ENCODE peak calls at places on chromosomes 13 and 19, in four cellular contexts. One of them, this sample, is unnamed.

GRCh38 chr13:28049880-28050871 is 50.2 kb downstream of the FLT3 start:
- DNase-seq in CD4-positive, CD25-positive, alpha-beta regulatory T cell: no peak
- DNase-seq in IMR-90: no peak
- DNase-seq in suprapubic skin: no peak
- DNase-seq in this sample: no peak

GRCh38 chr19:40425450-40426287 is at the start of gene SERTAD1:
- DNase-seq in CD4-positive, CD25-positive, alpha-beta regulatory T cell: peak
- DNase-seq in IMR-90: peak
- DNase-seq in suprapubic skin: peak
- DNase-seq in this sample: peak

GRCh38 chr13:79735228-79735627 is 254.3 kb downstream of the NDFIP2 start:
- DNase-seq in CD4-positive, CD25-positive, alpha-beta regulatory T cell: no peak
- DNase-seq in IMR-90: peak
- DNase-seq in suprapubic skin: no peak
- DNase-seq in this sample: no peak

GRCh38 chr19:53927745-53928144 is 18.7 kb downstream of the CACNG7 start:
- DNase-seq in CD4-positive, CD25-positive, alpha-beta regulatory T cell: peak
- DNase-seq in IMR-90: peak
- DNase-seq in suprapubic skin: no peak
- DNase-seq in this sample: peak

GRCh38 chr19:13315495-13315894 is 165.3 kb downstream of the IER2 start:
- DNase-seq in CD4-positive, CD25-positive, alpha-beta regulatory T cell: no peak
- DNase-seq in IMR-90: no peak
- DNase-seq in suprapubic skin: no peak
- DNase-seq in this sample: no peak

GRCh38 chr19:48806818-48807589 is 3.8 kb downstream of the BCAT2 start:
- DNase-seq in CD4-positive, CD25-positive, alpha-beta regulatory T cell: peak
- DNase-seq in IMR-90: peak
- DNase-seq in suprapubic skin: no peak
- DNase-seq in this sample: no peak

GRCh38 chr13:112453207-112453829 is 77.2 kb downstream of the SPACA7 start:
- DNase-seq in CD4-positive, CD25-positive, alpha-beta regulatory T cell: no peak
- DNase-seq in IMR-90: no peak
- DNase-seq in suprapubic skin: no peak
- DNase-seq in this sample: no peak

GRCh38 chr19:5130371-5131030 is 161.6 kb downstream of the KDM4B start:
- DNase-seq in CD4-positive, CD25-positive, alpha-beta regulatory T cell: peak
- DNase-seq in IMR-90: no peak
- DNase-seq in suprapubic skin: no peak
- DNase-seq in this sample: no peak

GRCh38 chr19:47518139-47518538 is 3.3 kb upstream of the NAPA start:
- DNase-seq in CD4-positive, CD25-positive, alpha-beta regulatory T cell: no peak
- DNase-seq in IMR-90: no peak
- DNase-seq in suprapubic skin: no peak
- DNase-seq in this sample: peak

GRCh38 chr13:101835920-101836319 is 383.4 kb downstream of the ITGBL1 start:
- DNase-seq in CD4-positive, CD25-positive, alpha-beta regulatory T cell: no peak
- DNase-seq in IMR-90: no peak
- DNase-seq in suprapubic skin: no peak
- DNase-seq in this sample: no peak
- H3K4me3 ChIP-seq in CD4-positive, CD25-positive, alpha-beta regulatory T cell: no peak
- H3K4me3 ChIP-seq in IMR-90: no peak
- H3K4me3 ChIP-seq in suprapubic skin: no peak
- H3K4me3 ChIP-seq in this sample: no peak

GRCh38 chr19:7928334-7928706 is 2.4 kb upstream of the CTXN1 start:
- DNase-seq in CD4-positive, CD25-positive, alpha-beta regulatory T cell: no peak
- DNase-seq in IMR-90: no peak
- DNase-seq in suprapubic skin: peak
- DNase-seq in this sample: no peak
- H3K4me3 ChIP-seq in CD4-positive, CD25-positive, alpha-beta regulatory T cell: no peak
- H3K4me3 ChIP-seq in IMR-90: no peak
- H3K4me3 ChIP-seq in suprapubic skin: no peak
- H3K4me3 ChIP-seq in this sample: no peak

DNA sequence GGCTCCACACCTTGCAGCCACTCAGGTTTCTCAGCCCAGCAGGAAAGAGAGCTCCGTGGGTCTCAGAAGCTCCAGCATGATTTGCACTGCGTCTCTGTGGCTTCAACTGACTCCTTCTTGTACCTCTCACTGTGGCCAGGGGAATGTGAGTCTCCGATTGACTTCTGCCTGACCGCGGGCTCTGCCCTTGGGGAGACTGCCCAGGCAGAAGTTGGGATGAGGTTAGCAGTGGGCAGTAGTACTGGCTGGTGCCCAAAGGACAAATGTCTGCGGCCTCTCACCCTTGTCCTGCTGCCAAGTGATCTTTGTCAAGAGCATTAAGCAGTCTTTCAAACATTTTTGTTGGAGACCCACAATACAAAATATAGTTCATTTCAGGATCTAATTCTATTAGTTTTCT is 34.4 kb upstream of the FXYD3 start:
- DNase-seq in CD4-positive, CD25-positive, alpha-beta regulatory T cell: no peak
- DNase-seq in IMR-90: no peak
- DNase-seq in suprapubic skin: no peak
- DNase-seq in this sample: no peak
- H3K4me3 ChIP-seq in CD4-positive, CD25-positive, alpha-beta regulatory T cell: no peak
- H3K4me3 ChIP-seq in IMR-90: no peak
- H3K4me3 ChIP-seq in suprapubic skin: no peak
- H3K4me3 ChIP-seq in this sample: no peak

GRCh38 chr13:103539265-103539664 is 473.0 kb upstream of the SLC10A2 start:
- DNase-seq in CD4-positive, CD25-positive, alpha-beta regulatory T cell: no peak
- DNase-seq in IMR-90: no peak
- DNase-seq in suprapubic skin: no peak
- DNase-seq in this sample: no peak
- H3K4me3 ChIP-seq in CD4-positive, CD25-positive, alpha-beta regulatory T cell: no peak
- H3K4me3 ChIP-seq in IMR-90: no peak
- H3K4me3 ChIP-seq in suprapubic skin: no peak
- H3K4me3 ChIP-seq in this sample: no peak

GRCh38 chr19:7676854-7677253 is at the start of gene MCEMP1:
- DNase-seq in CD4-positive, CD25-positive, alpha-beta regulatory T cell: no peak
- DNase-seq in IMR-90: no peak
- DNase-seq in suprapubic skin: no peak
- DNase-seq in this sample: no peak
- H3K4me3 ChIP-seq in CD4-positive, CD25-positive, alpha-beta regulatory T cell: no peak
- H3K4me3 ChIP-seq in IMR-90: no peak
- H3K4me3 ChIP-seq in suprapubic skin: no peak
- H3K4me3 ChIP-seq in this sample: peak